ENCODE peak calls at places on chromosomes 4 and X, in seven cellular contexts. One of them, this sample, is unnamed.

GRCh38 chrX:479273-479981 is 92.7 kb upstream of the PPP2R3B start:
- DNase-seq in activated T-helper 1 cell treated with Interleukin-2 at 50 U/mL for 16 hours: no peak
- DNase-seq in RPMI7951: no peak
- DNase-seq in GM18507: no peak
- DNase-seq in myocyte: no peak
- DNase-seq in GM03348: no peak
- DNase-seq in Ammon's horn: no peak
- DNase-seq in this sample: no peak

GRCh38 chr4:6225469-6225868 is 25.1 kb upstream of the JAKMIP1 start:
- DNase-seq in activated T-helper 1 cell treated with Interleukin-2 at 50 U/mL for 16 hours: no peak
- DNase-seq in RPMI7951: peak
- DNase-seq in GM18507: no peak
- DNase-seq in myocyte: peak
- DNase-seq in GM03348: peak
- DNase-seq in Ammon's horn: no peak
- DNase-seq in this sample: peak

GRCh38 chr4:148914734-148915133 is 472.5 kb upstream of the NR3C2 start:
- DNase-seq in activated T-helper 1 cell treated with Interleukin-2 at 50 U/mL for 16 hours: no peak
- DNase-seq in RPMI7951: no peak
- DNase-seq in GM18507: no peak
- DNase-seq in myocyte: no peak
- DNase-seq in GM03348: no peak
- DNase-seq in Ammon's horn: no peak
- DNase-seq in this sample: no peak

GRCh38 chrX:3219231-3219630 is 127.2 kb downstream of the MXRA5 start:
- DNase-seq in activated T-helper 1 cell treated with Interleukin-2 at 50 U/mL for 16 hours: no peak
- DNase-seq in RPMI7951: no peak
- DNase-seq in GM18507: no peak
- DNase-seq in myocyte: no peak
- DNase-seq in GM03348: no peak
- DNase-seq in Ammon's horn: no peak
- DNase-seq in this sample: no peak

GRCh38 chr4:88226143-88226542 is 58.2 kb downstream of the PPM1K start:
- DNase-seq in activated T-helper 1 cell treated with Interleukin-2 at 50 U/mL for 16 hours: no peak
- DNase-seq in RPMI7951: no peak
- DNase-seq in GM18507: no peak
- DNase-seq in myocyte: no peak
- DNase-seq in GM03348: no peak
- DNase-seq in Ammon's horn: no peak
- DNase-seq in this sample: no peak

GRCh38 chr4:145230726-145231125 is 50.3 kb upstream of the OTUD4 start:
- DNase-seq in activated T-helper 1 cell treated with Interleukin-2 at 50 U/mL for 16 hours: no peak
- DNase-seq in RPMI7951: no peak
- DNase-seq in GM18507: no peak
- DNase-seq in myocyte: peak
- DNase-seq in GM03348: peak
- DNase-seq in Ammon's horn: no peak
- DNase-seq in this sample: no peak

GRCh38 chr4:139367421-139368090 is 65.3 kb upstream of the NDUFC1 start:
- DNase-seq in activated T-helper 1 cell treated with Interleukin-2 at 50 U/mL for 16 hours: no peak
- DNase-seq in RPMI7951: peak
- DNase-seq in GM18507: no peak
- DNase-seq in myocyte: peak
- DNase-seq in GM03348: peak
- DNase-seq in Ammon's horn: no peak
- DNase-seq in this sample: peak

GRCh38 chr4:72365981-72366380 is 203.0 kb downstream of the ADAMTS3 start:
- DNase-seq in activated T-helper 1 cell treated with Interleukin-2 at 50 U/mL for 16 hours: no peak
- DNase-seq in RPMI7951: peak
- DNase-seq in GM18507: no peak
- DNase-seq in myocyte: no peak
- DNase-seq in GM03348: no peak
- DNase-seq in Ammon's horn: no peak
- DNase-seq in this sample: no peak

GRCh38 chr4:25100156-25100555 is 60.1 kb downstream of the SEPSECS start:
- DNase-seq in activated T-helper 1 cell treated with Interleukin-2 at 50 U/mL for 16 hours: no peak
- DNase-seq in RPMI7951: peak
- DNase-seq in GM18507: no peak
- DNase-seq in myocyte: peak
- DNase-seq in GM03348: no peak
- DNase-seq in Ammon's horn: no peak
- DNase-seq in this sample: no peak

GRCh38 chrX:123753656-123754350 is 21.0 kb upstream of the THOC2 start:
- DNase-seq in activated T-helper 1 cell treated with Interleukin-2 at 50 U/mL for 16 hours: no peak
- DNase-seq in RPMI7951: no peak
- DNase-seq in GM18507: no peak
- DNase-seq in myocyte: no peak
- DNase-seq in GM03348: no peak
- DNase-seq in Ammon's horn: no peak
- DNase-seq in this sample: peak

GRCh38 chr4:16045687-16046086 is 38.1 kb downstream of the PROM1 start:
- DNase-seq in activated T-helper 1 cell treated with Interleukin-2 at 50 U/mL for 16 hours: no peak
- DNase-seq in RPMI7951: no peak
- DNase-seq in GM18507: no peak
- DNase-seq in myocyte: no peak
- DNase-seq in GM03348: no peak
- DNase-seq in Ammon's horn: no peak
- DNase-seq in this sample: no peak

GRCh38 chr4:26076000-26076587 is 162.1 kb downstream of the SMIM20 start:
- DNase-seq in activated T-helper 1 cell treated with Interleukin-2 at 50 U/mL for 16 hours: no peak
- DNase-seq in RPMI7951: peak
- DNase-seq in GM18507: peak
- DNase-seq in myocyte: no peak
- DNase-seq in GM03348: no peak
- DNase-seq in Ammon's horn: peak
- DNase-seq in this sample: peak

GRCh38 chr4:126869967-126870366 is 762.8 kb upstream of the INTU start:
- DNase-seq in activated T-helper 1 cell treated with Interleukin-2 at 50 U/mL for 16 hours: no peak
- DNase-seq in RPMI7951: no peak
- DNase-seq in GM18507: no peak
- DNase-seq in myocyte: no peak
- DNase-seq in GM03348: no peak
- DNase-seq in Ammon's horn: no peak
- DNase-seq in this sample: no peak

GRCh38 chr4:88457307-88458090 is 580 bp downstream of the HERC5 start:
- DNase-seq in activated T-helper 1 cell treated with Interleukin-2 at 50 U/mL for 16 hours: no peak
- DNase-seq in RPMI7951: peak
- DNase-seq in GM18507: peak
- DNase-seq in myocyte: peak
- DNase-seq in GM03348: peak
- DNase-seq in Ammon's horn: peak
- DNase-seq in this sample: peak

GRCh38 chr4:150126201-150126879 is 48.1 kb downstream of the DCLK2 start:
- DNase-seq in activated T-helper 1 cell treated with Interleukin-2 at 50 U/mL for 16 hours: no peak
- DNase-seq in RPMI7951: peak
- DNase-seq in GM18507: no peak
- DNase-seq in myocyte: peak
- DNase-seq in GM03348: peak
- DNase-seq in Ammon's horn: no peak
- DNase-seq in this sample: peak

GRCh38 chr4:34091451-34091850 is 2152.9 kb downstream of the ARAP2 start:
- DNase-seq in activated T-helper 1 cell treated with Interleukin-2 at 50 U/mL for 16 hours: no peak
- DNase-seq in RPMI7951: peak
- DNase-seq in GM18507: no peak
- DNase-seq in myocyte: no peak
- DNase-seq in GM03348: no peak
- DNase-seq in Ammon's horn: no peak
- DNase-seq in this sample: no peak

GRCh38 chr4:87651941-87652340 is 1.9 kb downstream of the DMP1 start:
- DNase-seq in activated T-helper 1 cell treated with Interleukin-2 at 50 U/mL for 16 hours: no peak
- DNase-seq in RPMI7951: no peak
- DNase-seq in GM18507: no peak
- DNase-seq in myocyte: no peak
- DNase-seq in GM03348: no peak
- DNase-seq in Ammon's horn: no peak
- DNase-seq in this sample: no peak

GRCh38 chrX:93120805-93121204 is 552.6 kb downstream of the NAP1L3 start:
- DNase-seq in activated T-helper 1 cell treated with Interleukin-2 at 50 U/mL for 16 hours: no peak
- DNase-seq in RPMI7951: no peak
- DNase-seq in GM18507: no peak
- DNase-seq in myocyte: no peak
- DNase-seq in GM03348: no peak
- DNase-seq in Ammon's horn: no peak
- DNase-seq in this sample: no peak

This sample was measured in M059J.